ENCODE peak calls at places on chromosomes 11 and 22, in seven cellular contexts. R is erythroblast; A is NAMALWA; L is cardiac muscle cell; T is stimulated activated CD4-positive, alpha-beta T cell treated with anti-CD3 and anti-CD28 coated beads, Interleukin-15, amount 100 ng/mL, for 1 hour; Y is AG08396; B is activated T-helper 2 cell treated with anti-CD3 and anti-CD28 coated beads, Interferon-gamma antibody, Interleukin-2, Interleukin-4, amounts not matched to agents 10 μg/mL and 5 μg/mL and 100 μg/mL, durations not matched to agents 14 hours and 24 hours and 36 hours. X is an unnamed sample.

GRCh38 chr22:49763696-49764095 is 64.0 kb downstream of the BRD1 start:
- DNase-seq in R (no peak), A (no peak), L (no peak), T (no peak), Y (no peak), B (no peak), X (no peak)

GRCh38 chr11:17098632-17099031 is 21.2 kb upstream of the RPS13 start:
- DNase-seq in R (no peak), A (no peak), L (no peak), T (no peak), Y (no peak), B (no peak), X (no peak)

GRCh38 chr22:40637181-40638150 is 947 bp upstream of the MRTFA start:
- DNase-seq in R (peak; percentile 85), A (peak; percentile 61), L (no peak), T (peak; percentile 23), Y (peak; percentile 23), B (peak; percentile 33), X (no peak)

GRCh38 chr22:39482768-39483167 is 19.3 kb upstream of the MIEF1 start:
- DNase-seq in R (no peak), A (no peak), L (no peak), T (no peak), Y (peak; percentile 50), B (no peak), X (no peak)

GRCh38 chr11:96964661-96965060 is 574.8 kb downstream of the JRKL start:
- DNase-seq in R (no peak), A (no peak), L (peak; percentile 8), T (no peak), Y (no peak), B (no peak), X (no peak)

GRCh38 chr11:127017482-127017881 is 16.9 kb upstream of the KIRREL3 start:
- DNase-seq in R (no peak), A (no peak), L (peak; percentile 51), T (no peak), Y (peak; percentile 83), B (no peak), X (no peak)

GRCh38 chr22:41021655-41022454 is 70.5 kb upstream of the EP300 start:
- DNase-seq in R (peak; percentile 79), A (peak; percentile 70), L (peak; percentile 72), T (peak; percentile 15), Y (peak; percentile 81), B (peak; percentile 55), X (peak; percentile 48)

GRCh38 chr11:93216511-93217121 is 18.8 kb upstream of the SLC36A4 start:
- DNase-seq in R (no peak), A (no peak), L (no peak), T (no peak), Y (no peak), B (no peak), X (no peak)